ENCODE peak calls at places on chromosome 22, in eight cellular contexts. One of them, this sample, is unnamed.

GRCh38 chr22:35230417-35230816 is 26.9 kb upstream of the HMGXB4 start:
- DNase-seq in uterus: no peak
- DNase-seq in HCT116: no peak
- DNase-seq in ovary: no peak
- DNase-seq in stomach: no peak
- DNase-seq in Peyer's patch: no peak
- DNase-seq in IMR-90: no peak
- DNase-seq in body of pancreas: no peak
- DNase-seq in this sample: no peak

GRCh38 chr22:19106886-19107729 is 15.1 kb downstream of the DGCR2 start:
- DNase-seq in uterus: no peak
- DNase-seq in HCT116: no peak
- DNase-seq in ovary: no peak
- DNase-seq in stomach: no peak
- DNase-seq in Peyer's patch: no peak
- DNase-seq in IMR-90: no peak
- DNase-seq in body of pancreas: no peak
- DNase-seq in this sample: no peak

GRCh38 chr22:41302016-41302767 is 867 bp downstream of the ZC3H7B start:
- DNase-seq in uterus: no peak
- DNase-seq in HCT116: no peak
- DNase-seq in ovary: no peak
- DNase-seq in stomach: no peak
- DNase-seq in Peyer's patch: no peak
- DNase-seq in IMR-90: no peak
- DNase-seq in body of pancreas: no peak
- DNase-seq in this sample: no peak

GRCh38 chr22:37493979-37494378 is 7.8 kb upstream of the MFNG start:
- DNase-seq in uterus: no peak
- DNase-seq in HCT116: no peak
- DNase-seq in ovary: no peak
- DNase-seq in stomach: no peak
- DNase-seq in Peyer's patch: no peak
- DNase-seq in IMR-90: no peak
- DNase-seq in body of pancreas: no peak
- DNase-seq in this sample: no peak

GRCh38 chr22:41512421-41513194 is 31.7 kb downstream of the POLR3H start:
- DNase-seq in uterus: no peak
- DNase-seq in HCT116: peak
- DNase-seq in ovary: peak
- DNase-seq in stomach: no peak
- DNase-seq in Peyer's patch: no peak
- DNase-seq in IMR-90: peak
- DNase-seq in body of pancreas: no peak
- DNase-seq in this sample: no peak

GRCh38 chr22:46286941-46287872 is 9.5 kb upstream of the GTSE1 start:
- DNase-seq in uterus: no peak
- DNase-seq in HCT116: no peak
- DNase-seq in ovary: no peak
- DNase-seq in stomach: no peak
- DNase-seq in Peyer's patch: no peak
- DNase-seq in IMR-90: no peak
- DNase-seq in body of pancreas: peak
- DNase-seq in this sample: no peak

GRCh38 chr22:48098243-48098935 is 1335.9 kb downstream of the TBC1D22A start:
- DNase-seq in uterus: no peak
- DNase-seq in HCT116: no peak
- DNase-seq in ovary: no peak
- DNase-seq in stomach: no peak
- DNase-seq in Peyer's patch: peak
- DNase-seq in IMR-90: no peak
- DNase-seq in body of pancreas: no peak
- DNase-seq in this sample: no peak

GRCh38 chr22:28629420-28630184 is 50.0 kb downstream of the TTC28 start:
- DNase-seq in uterus: no peak
- DNase-seq in HCT116: peak
- DNase-seq in ovary: no peak
- DNase-seq in stomach: no peak
- DNase-seq in Peyer's patch: no peak
- DNase-seq in IMR-90: peak
- DNase-seq in body of pancreas: no peak
- DNase-seq in this sample: no peak

GRCh38 chr22:35380537-35381423 is at the start of gene HMOX1:
- DNase-seq in uterus: peak
- DNase-seq in HCT116: peak
- DNase-seq in ovary: peak
- DNase-seq in stomach: peak
- DNase-seq in Peyer's patch: peak
- DNase-seq in IMR-90: peak
- DNase-seq in body of pancreas: peak
- DNase-seq in this sample: peak

GRCh38 chr22:25702046-25702445 is 39.9 kb upstream of the MYO18B start:
- DNase-seq in uterus: no peak
- DNase-seq in HCT116: no peak
- DNase-seq in ovary: no peak
- DNase-seq in stomach: no peak
- DNase-seq in Peyer's patch: no peak
- DNase-seq in IMR-90: peak
- DNase-seq in body of pancreas: no peak
- DNase-seq in this sample: no peak

GRCh38 chr22:50157976-50158375 is 12.6 kb upstream of the PANX2 start:
- DNase-seq in uterus: no peak
- DNase-seq in HCT116: no peak
- DNase-seq in ovary: peak
- DNase-seq in stomach: peak
- DNase-seq in Peyer's patch: no peak
- DNase-seq in IMR-90: no peak
- DNase-seq in body of pancreas: no peak
- DNase-seq in this sample: peak

GRCh38 chr22:50581950-50582561 is 593 bp downstream of the CHKB start:
- DNase-seq in uterus: no peak
- DNase-seq in HCT116: no peak
- DNase-seq in ovary: no peak
- DNase-seq in stomach: no peak
- DNase-seq in Peyer's patch: peak
- DNase-seq in IMR-90: no peak
- DNase-seq in body of pancreas: peak
- DNase-seq in this sample: no peak

GRCh38 chr22:49086606-49087157 is 741.0 kb downstream of the BRD1 start:
- DNase-seq in uterus: no peak
- DNase-seq in HCT116: no peak
- DNase-seq in ovary: no peak
- DNase-seq in stomach: no peak
- DNase-seq in Peyer's patch: no peak
- DNase-seq in IMR-90: no peak
- DNase-seq in body of pancreas: no peak
- DNase-seq in this sample: no peak

GRCh38 chr22:46754110-46754799 is 8.2 kb upstream of the TBC1D22A start:
- DNase-seq in uterus: peak
- DNase-seq in HCT116: peak
- DNase-seq in ovary: peak
- DNase-seq in stomach: peak
- DNase-seq in Peyer's patch: peak
- DNase-seq in IMR-90: peak
- DNase-seq in body of pancreas: peak
- DNase-seq in this sample: peak

GRCh38 chr22:40757071-40757470 is 62.1 kb downstream of the SLC25A17 start:
- DNase-seq in uterus: no peak
- DNase-seq in HCT116: no peak
- DNase-seq in ovary: no peak
- DNase-seq in stomach: no peak
- DNase-seq in Peyer's patch: no peak
- DNase-seq in IMR-90: peak
- DNase-seq in body of pancreas: no peak
- DNase-seq in this sample: no peak

GRCh38 chr22:25941365-25941960 is 199.5 kb downstream of the MYO18B start:
- DNase-seq in uterus: no peak
- DNase-seq in HCT116: no peak
- DNase-seq in ovary: no peak
- DNase-seq in stomach: no peak
- DNase-seq in Peyer's patch: no peak
- DNase-seq in IMR-90: no peak
- DNase-seq in body of pancreas: no peak
- DNase-seq in this sample: no peak

GRCh38 chr22:47888807-47889206 is 1126.4 kb downstream of the TBC1D22A start:
- DNase-seq in uterus: no peak
- DNase-seq in HCT116: no peak
- DNase-seq in ovary: no peak
- DNase-seq in stomach: no peak
- DNase-seq in Peyer's patch: no peak
- DNase-seq in IMR-90: no peak
- DNase-seq in body of pancreas: no peak
- DNase-seq in this sample: no peak

GRCh38 chr22:25367756-25368155 is 148.3 kb downstream of the CRYBB2 start:
- DNase-seq in uterus: no peak
- DNase-seq in HCT116: no peak
- DNase-seq in ovary: no peak
- DNase-seq in stomach: no peak
- DNase-seq in Peyer's patch: no peak
- DNase-seq in IMR-90: no peak
- DNase-seq in body of pancreas: no peak
- DNase-seq in this sample: no peak

GRCh38 chr22:37491106-37491505 is 4.9 kb upstream of the MFNG start:
- DNase-seq in uterus: no peak
- DNase-seq in HCT116: no peak
- DNase-seq in ovary: no peak
- DNase-seq in stomach: no peak
- DNase-seq in Peyer's patch: no peak
- DNase-seq in IMR-90: no peak
- DNase-seq in body of pancreas: no peak
- DNase-seq in this sample: no peak

GRCh38 chr22:22397292-22397870 is 111.2 kb downstream of the ZNF280B start:
- DNase-seq in uterus: no peak
- DNase-seq in HCT116: peak
- DNase-seq in ovary: peak
- DNase-seq in stomach: no peak
- DNase-seq in Peyer's patch: no peak
- DNase-seq in IMR-90: no peak
- DNase-seq in body of pancreas: no peak
- DNase-seq in this sample: peak

GRCh38 chr22:27329966-27330645 is 471.4 kb downstream of the MN1 start:
- DNase-seq in uterus: no peak
- DNase-seq in HCT116: no peak
- DNase-seq in ovary: no peak
- DNase-seq in stomach: no peak
- DNase-seq in Peyer's patch: no peak
- DNase-seq in IMR-90: no peak
- DNase-seq in body of pancreas: peak
- DNase-seq in this sample: no peak

GRCh38 chr22:24894998-24895397 is 51.5 kb downstream of the LHFPL7 start:
- DNase-seq in uterus: peak
- DNase-seq in HCT116: peak
- DNase-seq in ovary: peak
- DNase-seq in stomach: peak
- DNase-seq in Peyer's patch: no peak
- DNase-seq in IMR-90: no peak
- DNase-seq in body of pancreas: peak
- DNase-seq in this sample: peak

GRCh38 chr22:47205081-47205491 is 442.6 kb downstream of the TBC1D22A start:
- DNase-seq in uterus: no peak
- DNase-seq in HCT116: no peak
- DNase-seq in ovary: no peak
- DNase-seq in stomach: peak
- DNase-seq in Peyer's patch: no peak
- DNase-seq in IMR-90: no peak
- DNase-seq in body of pancreas: no peak
- DNase-seq in this sample: no peak

GRCh38 chr22:50342651-50343540 is at the start of gene PPP6R2:
- DNase-seq in uterus: peak
- DNase-seq in HCT116: no peak
- DNase-seq in ovary: peak
- DNase-seq in stomach: peak
- DNase-seq in Peyer's patch: peak
- DNase-seq in IMR-90: peak
- DNase-seq in body of pancreas: peak
- DNase-seq in this sample: peak

GRCh38 chr22:26487996-26488395 is 4.3 kb downstream of the SRRD start:
- DNase-seq in uterus: no peak
- DNase-seq in HCT116: no peak
- DNase-seq in ovary: no peak
- DNase-seq in stomach: no peak
- DNase-seq in Peyer's patch: no peak
- DNase-seq in IMR-90: no peak
- DNase-seq in body of pancreas: no peak
- DNase-seq in this sample: no peak

GRCh38 chr22:40684728-40685127 is 5.4 kb downstream of the MCHR1 start:
- DNase-seq in uterus: no peak
- DNase-seq in HCT116: no peak
- DNase-seq in ovary: no peak
- DNase-seq in stomach: no peak
- DNase-seq in Peyer's patch: no peak
- DNase-seq in IMR-90: no peak
- DNase-seq in body of pancreas: no peak
- DNase-seq in this sample: no peak

GRCh38 chr22:26555478-26555877 is 34.5 kb downstream of the TPST2 start:
- DNase-seq in uterus: no peak
- DNase-seq in HCT116: no peak
- DNase-seq in ovary: no peak
- DNase-seq in stomach: no peak
- DNase-seq in Peyer's patch: no peak
- DNase-seq in IMR-90: no peak
- DNase-seq in body of pancreas: peak
- DNase-seq in this sample: no peak

GRCh38 chr22:42553475-42554361 is at the start of gene SERHL2:
- DNase-seq in uterus: peak
- DNase-seq in HCT116: no peak
- DNase-seq in ovary: peak
- DNase-seq in stomach: peak
- DNase-seq in Peyer's patch: peak
- DNase-seq in IMR-90: peak
- DNase-seq in body of pancreas: peak
- DNase-seq in this sample: peak
- H3K27ac ChIP-seq in uterus: peak
- H3K27ac ChIP-seq in HCT116: no peak
- H3K27ac ChIP-seq in ovary: no peak
- H3K27ac ChIP-seq in stomach: peak
- H3K27ac ChIP-seq in Peyer's patch: peak
- H3K27ac ChIP-seq in IMR-90: peak
- H3K27ac ChIP-seq in body of pancreas: no peak
- H3K27ac ChIP-seq in this sample: peak

GRCh38 chr22:33539202-33539901 is 380.9 kb downstream of the LARGE1 start:
- DNase-seq in uterus: no peak
- DNase-seq in HCT116: no peak
- DNase-seq in ovary: no peak
- DNase-seq in stomach: no peak
- DNase-seq in Peyer's patch: no peak
- DNase-seq in IMR-90: no peak
- DNase-seq in body of pancreas: no peak
- DNase-seq in this sample: no peak
- TF ChIP-seq POLR2A in uterus: no peak
- TF ChIP-seq POLR2A in HCT116: no peak
- TF ChIP-seq POLR2A in ovary: no peak
- TF ChIP-seq POLR2A in stomach: no peak
- TF ChIP-seq POLR2A in Peyer's patch: no peak
- TF ChIP-seq POLR2A in IMR-90: no peak
- TF ChIP-seq POLR2A in body of pancreas: no peak
- TF ChIP-seq POLR2A in this sample: no peak

GRCh38 chr22:45280583-45280972 is 4.2 kb upstream of the UPK3A start:
- DNase-seq in uterus: no peak
- DNase-seq in HCT116: no peak
- DNase-seq in ovary: no peak
- DNase-seq in stomach: no peak
- DNase-seq in Peyer's patch: no peak
- DNase-seq in IMR-90: no peak
- DNase-seq in body of pancreas: no peak
- DNase-seq in this sample: no peak
- H3K27ac ChIP-seq in uterus: peak
- H3K27ac ChIP-seq in HCT116: no peak
- H3K27ac ChIP-seq in ovary: no peak
- H3K27ac ChIP-seq in stomach: peak
- H3K27ac ChIP-seq in Peyer's patch: peak
- H3K27ac ChIP-seq in IMR-90: peak
- H3K27ac ChIP-seq in body of pancreas: no peak
- H3K27ac ChIP-seq in this sample: peak

GRCh38 chr22:38872172-38872830 is at the start of gene CBX6:
- DNase-seq in uterus: peak
- DNase-seq in HCT116: peak
- DNase-seq in ovary: peak
- DNase-seq in stomach: peak
- DNase-seq in Peyer's patch: peak
- DNase-seq in IMR-90: peak
- DNase-seq in body of pancreas: peak
- DNase-seq in this sample: peak
- TF ChIP-seq POLR2A in uterus: peak
- TF ChIP-seq POLR2A in HCT116: no peak
- TF ChIP-seq POLR2A in ovary: peak
- TF ChIP-seq POLR2A in stomach: no peak
- TF ChIP-seq POLR2A in Peyer's patch: peak
- TF ChIP-seq POLR2A in IMR-90: no peak
- TF ChIP-seq POLR2A in body of pancreas: no peak
- TF ChIP-seq POLR2A in this sample: peak

This sample was measured in breast epithelium.